ENCODE peak calls at places on chromosomes 12 and 14, in seven cellular contexts. One of them, this sample, is unnamed.

GRCh38 chr12:111268738-111269572 is 99.9 kb downstream of the PHETA1 start:
- DNase-seq in upper lobe of right lung: no peak
- DNase-seq in breast epithelium: no peak
- DNase-seq in psoas muscle: no peak
- DNase-seq in CD8-positive, alpha-beta memory T cell: no peak
- DNase-seq in cardiac muscle cell: no peak
- DNase-seq in IMR-90: no peak
- DNase-seq in this sample: peak; percentile 2

GRCh38 chr14:64417042-64417770 is 29.1 kb downstream of the MTHFD1 start:
- DNase-seq in upper lobe of right lung: no peak
- DNase-seq in breast epithelium: no peak
- DNase-seq in psoas muscle: no peak
- DNase-seq in CD8-positive, alpha-beta memory T cell: no peak
- DNase-seq in cardiac muscle cell: peak; percentile 51
- DNase-seq in IMR-90: peak; percentile 57
- DNase-seq in this sample: no peak

GRCh38 chr14:72060460-72060859 is 128.2 kb downstream of the RGS6 start:
- DNase-seq in upper lobe of right lung: no peak
- DNase-seq in breast epithelium: no peak
- DNase-seq in psoas muscle: no peak
- DNase-seq in CD8-positive, alpha-beta memory T cell: no peak
- DNase-seq in cardiac muscle cell: no peak
- DNase-seq in IMR-90: no peak
- DNase-seq in this sample: no peak

GRCh38 chr14:106691601-106692291 is 1165.4 kb downstream of the TMEM121 start:
- DNase-seq in upper lobe of right lung: peak; percentile 67
- DNase-seq in breast epithelium: no peak
- DNase-seq in psoas muscle: peak; percentile 55
- DNase-seq in CD8-positive, alpha-beta memory T cell: peak; percentile 45
- DNase-seq in cardiac muscle cell: no peak
- DNase-seq in IMR-90: no peak
- DNase-seq in this sample: peak; percentile 60

GRCh38 chr14:80996049-80996901 is 40.9 kb downstream of the TSHR start:
- DNase-seq in upper lobe of right lung: no peak
- DNase-seq in breast epithelium: no peak
- DNase-seq in psoas muscle: no peak
- DNase-seq in CD8-positive, alpha-beta memory T cell: peak; percentile 7
- DNase-seq in cardiac muscle cell: peak; percentile 90
- DNase-seq in IMR-90: peak; percentile 84
- DNase-seq in this sample: peak; percentile 55

GRCh38 chr14:67420102-67420739 is 8.3 kb upstream of the PLEK2 start:
- DNase-seq in upper lobe of right lung: no peak
- DNase-seq in breast epithelium: no peak
- DNase-seq in psoas muscle: peak; percentile 70
- DNase-seq in CD8-positive, alpha-beta memory T cell: peak; percentile 10
- DNase-seq in cardiac muscle cell: no peak
- DNase-seq in IMR-90: no peak
- DNase-seq in this sample: peak; percentile 59

GRCh38 chr14:71262466-71262865 is 355.2 kb downstream of the PCNX1 start:
- DNase-seq in upper lobe of right lung: no peak
- DNase-seq in breast epithelium: no peak
- DNase-seq in psoas muscle: no peak
- DNase-seq in CD8-positive, alpha-beta memory T cell: no peak
- DNase-seq in cardiac muscle cell: no peak
- DNase-seq in IMR-90: no peak
- DNase-seq in this sample: no peak

GRCh38 chr14:72186461-72187035 is 254.3 kb downstream of the RGS6 start:
- DNase-seq in upper lobe of right lung: no peak
- DNase-seq in breast epithelium: no peak
- DNase-seq in psoas muscle: no peak
- DNase-seq in CD8-positive, alpha-beta memory T cell: no peak
- DNase-seq in cardiac muscle cell: no peak
- DNase-seq in IMR-90: no peak
- DNase-seq in this sample: peak; percentile 3

GRCh38 chr14:50321009-50321660 is 9.0 kb downstream of the DMAC2L start:
- DNase-seq in upper lobe of right lung: no peak
- DNase-seq in breast epithelium: peak; percentile 46
- DNase-seq in psoas muscle: no peak
- DNase-seq in CD8-positive, alpha-beta memory T cell: peak; percentile 54
- DNase-seq in cardiac muscle cell: peak; percentile 96
- DNase-seq in IMR-90: peak; percentile 98
- DNase-seq in this sample: no peak

GRCh38 chr14:96221841-96222240 is 17.2 kb downstream of the BDKRB2 start:
- DNase-seq in upper lobe of right lung: no peak
- DNase-seq in breast epithelium: no peak
- DNase-seq in psoas muscle: no peak
- DNase-seq in CD8-positive, alpha-beta memory T cell: no peak
- DNase-seq in cardiac muscle cell: no peak
- DNase-seq in IMR-90: no peak
- DNase-seq in this sample: no peak

GRCh38 chr12:26699237-26699636 is 133.8 kb downstream of the ITPR2 start:
- DNase-seq in upper lobe of right lung: no peak
- DNase-seq in breast epithelium: no peak
- DNase-seq in psoas muscle: no peak
- DNase-seq in CD8-positive, alpha-beta memory T cell: no peak
- DNase-seq in cardiac muscle cell: no peak
- DNase-seq in IMR-90: peak; percentile 53
- DNase-seq in this sample: no peak

GRCh38 chr12:66441905-66442559 is 139.7 kb downstream of the HELB start:
- DNase-seq in upper lobe of right lung: no peak
- DNase-seq in breast epithelium: no peak
- DNase-seq in psoas muscle: no peak
- DNase-seq in CD8-positive, alpha-beta memory T cell: no peak
- DNase-seq in cardiac muscle cell: no peak
- DNase-seq in IMR-90: no peak
- DNase-seq in this sample: no peak

GRCh38 chr14:74456684-74457083 is 30.7 kb upstream of the SYNDIG1L start:
- DNase-seq in upper lobe of right lung: no peak
- DNase-seq in breast epithelium: no peak
- DNase-seq in psoas muscle: no peak
- DNase-seq in CD8-positive, alpha-beta memory T cell: no peak
- DNase-seq in cardiac muscle cell: no peak
- DNase-seq in IMR-90: no peak
- DNase-seq in this sample: no peak

GRCh38 chr14:101508948-101509729 is 52.2 kb upstream of the DIO3 start:
- DNase-seq in upper lobe of right lung: peak; percentile 53
- DNase-seq in breast epithelium: no peak
- DNase-seq in psoas muscle: peak; percentile 30
- DNase-seq in CD8-positive, alpha-beta memory T cell: no peak
- DNase-seq in cardiac muscle cell: no peak
- DNase-seq in IMR-90: no peak
- DNase-seq in this sample: peak; percentile 6

GRCh38 chr14:99476864-99477263 is 3.8 kb downstream of the SETD3 start:
- DNase-seq in upper lobe of right lung: no peak
- DNase-seq in breast epithelium: no peak
- DNase-seq in psoas muscle: no peak
- DNase-seq in CD8-positive, alpha-beta memory T cell: no peak
- DNase-seq in cardiac muscle cell: peak; percentile 43
- DNase-seq in IMR-90: peak; percentile 47
- DNase-seq in this sample: no peak

GRCh38 chr12:105294164-105294563 is 36.3 kb upstream of the C12orf75 start:
- DNase-seq in upper lobe of right lung: no peak
- DNase-seq in breast epithelium: no peak
- DNase-seq in psoas muscle: no peak
- DNase-seq in CD8-positive, alpha-beta memory T cell: no peak
- DNase-seq in cardiac muscle cell: no peak
- DNase-seq in IMR-90: no peak
- DNase-seq in this sample: no peak

GRCh38 chr12:104519190-104519857 is 62.6 kb downstream of the CHST11 start:
- DNase-seq in upper lobe of right lung: no peak
- DNase-seq in breast epithelium: no peak
- DNase-seq in psoas muscle: no peak
- DNase-seq in CD8-positive, alpha-beta memory T cell: peak; percentile 46
- DNase-seq in cardiac muscle cell: no peak
- DNase-seq in IMR-90: no peak
- DNase-seq in this sample: no peak

GRCh38 chr14:78595797-78596196 is 425.6 kb downstream of the NRXN3 start:
- DNase-seq in upper lobe of right lung: no peak
- DNase-seq in breast epithelium: no peak
- DNase-seq in psoas muscle: no peak
- DNase-seq in CD8-positive, alpha-beta memory T cell: no peak
- DNase-seq in cardiac muscle cell: peak; percentile 0
- DNase-seq in IMR-90: no peak
- DNase-seq in this sample: no peak

GRCh38 chr14:55582741-55583140 is 2.7 kb downstream of the KTN1 start:
- DNase-seq in upper lobe of right lung: no peak
- DNase-seq in breast epithelium: no peak
- DNase-seq in psoas muscle: no peak
- DNase-seq in CD8-positive, alpha-beta memory T cell: no peak
- DNase-seq in cardiac muscle cell: no peak
- DNase-seq in IMR-90: no peak
- DNase-seq in this sample: no peak

GRCh38 chr14:55580401-55581010 is 499 bp downstream of the KTN1 start:
- DNase-seq in upper lobe of right lung: peak; percentile 79
- DNase-seq in breast epithelium: peak; percentile 19
- DNase-seq in psoas muscle: peak; percentile 86
- DNase-seq in CD8-positive, alpha-beta memory T cell: peak; percentile 62
- DNase-seq in cardiac muscle cell: peak; percentile 30
- DNase-seq in IMR-90: no peak
- DNase-seq in this sample: peak; percentile 76

GRCh38 chr14:55579724-55580400 is at the start of gene KTN1:
- DNase-seq in upper lobe of right lung: peak; percentile 95
- DNase-seq in breast epithelium: peak; percentile 70
- DNase-seq in psoas muscle: peak; percentile 92
- DNase-seq in CD8-positive, alpha-beta memory T cell: peak; percentile 79
- DNase-seq in cardiac muscle cell: peak; percentile 88
- DNase-seq in IMR-90: peak; percentile 71
- DNase-seq in this sample: peak; percentile 87

GRCh38 chr14:55578511-55578910 is 1.5 kb upstream of the KTN1 start:
- DNase-seq in upper lobe of right lung: no peak
- DNase-seq in breast epithelium: no peak
- DNase-seq in psoas muscle: no peak
- DNase-seq in CD8-positive, alpha-beta memory T cell: no peak
- DNase-seq in cardiac muscle cell: no peak
- DNase-seq in IMR-90: no peak
- DNase-seq in this sample: no peak

GRCh38 chr14:55581011-55581806 is 1.2 kb downstream of the KTN1 start:
- DNase-seq in upper lobe of right lung: peak; percentile 69
- DNase-seq in breast epithelium: peak; percentile 34
- DNase-seq in psoas muscle: peak; percentile 69
- DNase-seq in CD8-positive, alpha-beta memory T cell: peak; percentile 35
- DNase-seq in cardiac muscle cell: peak; percentile 48
- DNase-seq in IMR-90: no peak
- DNase-seq in this sample: peak; percentile 67
- H3K4me1 ChIP-seq in upper lobe of right lung: peaks cover 41% of the 10 kb centered on the region
- H3K4me1 ChIP-seq in breast epithelium: no peaks in the 10 kb centered on the region
- H3K4me1 ChIP-seq in psoas muscle: peaks cover 51% of the 10 kb centered on the region
- H3K4me1 ChIP-seq in CD8-positive, alpha-beta memory T cell: peaks cover 53% of the 10 kb centered on the region
- H3K4me1 ChIP-seq in cardiac muscle cell: peaks cover 52% of the 10 kb centered on the region
- H3K4me1 ChIP-seq in IMR-90: peaks cover 15% of the 10 kb centered on the region
- H3K4me1 ChIP-seq in this sample: peaks cover 40% of the 10 kb centered on the region

GRCh38 chr12:41936333-41936732 is 208.3 kb downstream of the GXYLT1 start:
- DNase-seq in upper lobe of right lung: no peak
- DNase-seq in breast epithelium: no peak
- DNase-seq in psoas muscle: no peak
- DNase-seq in CD8-positive, alpha-beta memory T cell: no peak
- DNase-seq in cardiac muscle cell: no peak
- DNase-seq in IMR-90: no peak
- DNase-seq in this sample: no peak

GRCh38 chr12:41932470-41932991 is 212.1 kb downstream of the GXYLT1 start:
- DNase-seq in upper lobe of right lung: peak; percentile 83
- DNase-seq in breast epithelium: peak; percentile 39
- DNase-seq in psoas muscle: peak; percentile 78
- DNase-seq in CD8-positive, alpha-beta memory T cell: no peak
- DNase-seq in cardiac muscle cell: peak; percentile 62
- DNase-seq in IMR-90: no peak
- DNase-seq in this sample: peak; percentile 36

DNA sequence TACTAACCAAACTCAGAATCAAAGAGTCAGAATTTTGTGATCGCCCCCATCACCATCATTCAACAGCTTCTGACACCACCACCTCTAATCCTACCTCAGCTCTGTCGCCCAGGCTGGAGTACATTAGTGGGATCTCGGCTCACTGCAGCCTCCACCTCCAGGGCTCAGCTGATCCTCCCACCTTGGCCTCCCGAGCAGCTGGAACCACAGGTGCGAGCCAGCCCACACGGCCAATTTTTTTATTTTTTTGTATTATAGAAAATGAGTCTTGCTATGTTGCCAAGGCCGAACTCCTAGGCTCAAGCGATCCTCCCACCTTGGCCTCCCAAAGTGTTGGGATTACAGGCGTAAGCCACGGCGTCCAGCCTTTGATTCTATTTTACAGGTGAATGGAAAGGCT is 212.6 kb downstream of the GXYLT1 start:
- DNase-seq in upper lobe of right lung: no peak
- DNase-seq in breast epithelium: no peak
- DNase-seq in psoas muscle: no peak
- DNase-seq in CD8-positive, alpha-beta memory T cell: no peak
- DNase-seq in cardiac muscle cell: no peak
- DNase-seq in IMR-90: no peak
- DNase-seq in this sample: no peak
- H3K4me3 ChIP-seq in upper lobe of right lung: peak overlapping the region; percentile 54
- H3K4me3 ChIP-seq in breast epithelium: peak overlapping the region; percentile 59
- H3K4me3 ChIP-seq in psoas muscle: peak overlapping the region; percentile 67
- H3K4me3 ChIP-seq in CD8-positive, alpha-beta memory T cell: no peak overlapping the region
- H3K4me3 ChIP-seq in cardiac muscle cell: no peak overlapping the region
- H3K4me3 ChIP-seq in IMR-90: peak overlapping the region; percentile 25
- H3K4me3 ChIP-seq in this sample: no peak overlapping the region

GRCh38 chr14:29806124-29806517 is 121.5 kb downstream of the PRKD1 start:
- DNase-seq in upper lobe of right lung: no peak
- DNase-seq in breast epithelium: no peak
- DNase-seq in psoas muscle: no peak
- DNase-seq in CD8-positive, alpha-beta memory T cell: no peak
- DNase-seq in cardiac muscle cell: peak; percentile 20
- DNase-seq in IMR-90: no peak
- DNase-seq in this sample: no peak
- H3K9me3 ChIP-seq in upper lobe of right lung: no peaks in the 10 kb centered on the region
- H3K9me3 ChIP-seq in breast epithelium: no peaks in the 10 kb centered on the region
- H3K9me3 ChIP-seq in psoas muscle: no peaks in the 10 kb centered on the region
- H3K9me3 ChIP-seq in CD8-positive, alpha-beta memory T cell: no peaks in the 10 kb centered on the region
- H3K9me3 ChIP-seq in cardiac muscle cell: no peaks in the 10 kb centered on the region
- H3K9me3 ChIP-seq in IMR-90: no peaks in the 10 kb centered on the region
- H3K9me3 ChIP-seq in this sample: no peaks in the 10 kb centered on the region

DNA sequence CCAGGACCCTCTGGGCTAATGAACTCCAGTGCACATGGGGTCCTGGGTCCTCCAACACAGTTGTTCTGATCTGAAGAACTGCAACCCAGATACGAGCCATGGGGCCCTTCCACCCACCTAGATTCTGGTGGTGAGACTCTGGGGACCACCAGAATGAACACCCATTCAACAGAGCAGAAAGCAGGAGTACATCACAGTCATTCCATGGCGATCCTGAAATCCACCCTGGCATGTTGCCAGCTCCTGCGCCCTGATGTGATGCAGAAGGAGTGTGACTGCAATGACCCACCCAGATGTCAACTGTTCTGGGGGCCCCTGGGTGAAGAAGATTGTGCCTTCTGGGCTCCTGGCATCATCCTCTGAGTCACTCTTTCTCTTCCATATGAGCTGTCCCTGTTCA is 211.6 kb downstream of the KIF26A start:
- DNase-seq in upper lobe of right lung: no peak
- DNase-seq in breast epithelium: no peak
- DNase-seq in psoas muscle: no peak
- DNase-seq in CD8-positive, alpha-beta memory T cell: no peak
- DNase-seq in cardiac muscle cell: no peak
- DNase-seq in IMR-90: no peak
- DNase-seq in this sample: no peak
- H3K4me1 ChIP-seq in upper lobe of right lung: no peaks in the 10 kb centered on the region
- H3K4me1 ChIP-seq in breast epithelium: no peaks in the 10 kb centered on the region
- H3K4me1 ChIP-seq in psoas muscle: no peaks in the 10 kb centered on the region
- H3K4me1 ChIP-seq in CD8-positive, alpha-beta memory T cell: no peaks in the 10 kb centered on the region
- H3K4me1 ChIP-seq in cardiac muscle cell: no peaks in the 10 kb centered on the region
- H3K4me1 ChIP-seq in IMR-90: no peaks in the 10 kb centered on the region
- H3K4me1 ChIP-seq in this sample: no peaks in the 10 kb centered on the region

This sample was measured in mucosa of descending colon.